ENCODE peak calls at places on chromosomes 4 and X, in six cellular contexts. F is psoas muscle, Y is IMR-90, B is dorsolateral prefrontal cortex, J is epithelial cell of esophagus, G is prostate gland. W is an unnamed sample.

GRCh38 chrX:23737413-23737812 is 5.7 kb downstream of the ACOT9 start:
- DNase-seq in J (peak; percentile 38), Y (peak; percentile 26), G (no peak), F (no peak), B (no peak), W (no peak)

GRCh38 chr4:18579222-18579621 is 557.7 kb upstream of the LCORL start:
- DNase-seq in F (no peak), B (no peak), G (no peak), J (no peak), Y (no peak), W (no peak)

GRCh38 chrX:68938244-68939004 is 109.6 kb downstream of the EFNB1 start:
- DNase-seq in F (no peak), G (no peak), B (no peak), J (no peak), Y (peak; percentile 47), W (no peak)

GRCh38 chr4:143358923-143359694 is 22.4 kb downstream of the GAB1 start:
- DNase-seq in G (peak; percentile 91), F (no peak), B (no peak), J (peak; percentile 93), Y (peak; percentile 93), W (peak; percentile 56)

GRCh38 chrX:69165116-69165651 is at the start of gene PJA1:
- DNase-seq in J (peak; percentile 70), G (peak; percentile 51), F (peak; percentile 74), B (peak; percentile 75), Y (peak; percentile 57), W (peak; percentile 59)

GRCh38 chr4:13526658-13527057 is 17.6 kb downstream of the NKX3-2 start:
- DNase-seq in G (no peak), F (no peak), B (no peak), Y (no peak), J (no peak), W (no peak)

GRCh38 chr4:121873604-121874003 is 3.3 kb upstream of the BBS7 start:
- DNase-seq in J (no peak), B (no peak), Y (no peak), F (no peak), G (no peak), W (no peak)

GRCh38 chrX:68199062-68199848 is 234.0 kb downstream of the OPHN1 start:
- DNase-seq in J (peak; percentile 30), F (no peak), G (no peak), Y (no peak), B (no peak), W (no peak)

GRCh38 chr4:138241281-138242075 is 671 bp downstream of the SLC7A11 start:
- DNase-seq in B (no peak), Y (peak; percentile 38), F (no peak), J (peak; percentile 15), G (no peak), W (peak; percentile 38)

GRCh38 chrX:56564921-56565861 is 1.8 kb downstream of the UBQLN2 start:
- DNase-seq in J (no peak), Y (peak; percentile 5), G (no peak), F (no peak), B (no peak), W (peak; percentile 6)

GRCh38 chrX:119067023-119067739 is 5.6 kb upstream of the CT47C1 start:
- DNase-seq in B (peak; percentile 62), G (peak; percentile 16), F (peak; percentile 49), J (peak; percentile 47), Y (peak; percentile 49), W (peak; percentile 71)

GRCh38 chrX:77426811-77427210 is 20.4 kb upstream of the FGF16 start:
- DNase-seq in J (peak; percentile 28), B (no peak), Y (peak; percentile 5), G (no peak), F (no peak), W (no peak)

GRCh38 chr4:48914311-48914710 is 7.7 kb upstream of the OCIAD2 start:
- DNase-seq in G (no peak), B (no peak), Y (no peak), F (no peak), J (peak; percentile 46), W (no peak)

GRCh38 chr4:105140684-105141490 is 5.8 kb upstream of the TET2 start:
- DNase-seq in J (peak; percentile 53), Y (no peak), G (no peak), F (no peak), B (no peak), W (no peak)

GRCh38 chrX:20372533-20372932 is 105.8 kb upstream of the RPS6KA3 start:
- DNase-seq in J (peak; percentile 69), B (no peak), G (no peak), F (no peak), Y (no peak), W (peak; percentile 56)

GRCh38 chrX:2507904-2508630 is 7.3 kb upstream of the DHRSX start:
- DNase-seq in J (no peak), F (no peak), Y (no peak), G (no peak), B (no peak), W (no peak)

GRCh38 chrX:107207089-107207488 is 678 bp downstream of the DNAAF6 start:
- DNase-seq in F (no peak), Y (no peak), B (no peak), J (no peak), G (no peak), W (no peak)

GRCh38 chrX:107207943-107208342 is 1.5 kb downstream of the DNAAF6 start:
- DNase-seq in J (no peak), Y (no peak), G (no peak), B (no peak), F (no peak), W (no peak)

GRCh38 chrX:107204063-107204605 is 2.1 kb downstream of the NUP62CL start:
- DNase-seq in J (no peak), F (no peak), Y (no peak), G (no peak), B (no peak), W (no peak)

GRCh38 chrX:107205770-107206696 is at the start of the genes DNAAF6 and NUP62CL:
- DNase-seq in G (peak; percentile 42), F (peak; percentile 32), B (no peak), J (peak; percentile 56), Y (no peak), W (peak; percentile 88)

DNA sequence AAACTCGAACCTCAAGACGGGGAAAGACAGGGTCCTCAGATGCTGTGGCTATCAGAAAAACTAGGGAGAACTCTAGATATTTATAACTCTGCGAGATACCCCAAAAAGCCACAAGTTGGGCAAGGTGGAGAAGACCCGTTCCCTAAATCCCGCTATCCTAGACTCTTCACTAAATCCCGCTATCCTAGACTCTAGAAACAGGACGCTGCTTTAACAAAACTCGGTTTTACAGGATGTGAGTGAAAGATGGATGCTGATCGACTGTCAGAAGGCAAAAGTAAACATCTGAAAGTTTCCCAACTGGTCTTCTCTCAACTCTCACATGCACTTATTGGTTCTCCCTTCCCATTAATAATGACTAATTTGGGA is 270 bp downstream of the DNAAF6 start:
- DNase-seq in F (no peak), J (no peak), B (no peak), G (no peak), Y (no peak), W (no peak)
- H3K4me3 ChIP-seq in F (peak overlapping the region; percentile 59), J (peak overlapping the region; percentile 62), B (no peak overlapping the region), G (no peak overlapping the region), Y (no peak overlapping the region), W (peak overlapping the region; percentile 74)

GRCh38 chr4:111959202-111959601 is 186.1 kb upstream of the FAM241A start:
- DNase-seq in Y (peak; percentile 10), G (no peak), J (peak; percentile 74), F (no peak), B (no peak), W (peak; percentile 19)
- H3K4me3 ChIP-seq in Y (no peak overlapping the region), G (no peak overlapping the region), J (no peak overlapping the region), F (no peak overlapping the region), B (no peak overlapping the region), W (no peak overlapping the region)

GRCh38 chrX:48736303-48736702 is 25.2 kb upstream of the GLOD5 start:
- DNase-seq in B (no peak), Y (no peak), J (no peak), F (no peak), G (no peak), W (no peak)
- H3K4me3 ChIP-seq in B (peak overlapping the region; percentile 61), Y (no peak overlapping the region), J (peak overlapping the region; percentile 46), F (peak overlapping the region; percentile 69), G (no peak overlapping the region), W (no peak overlapping the region)

DNA sequence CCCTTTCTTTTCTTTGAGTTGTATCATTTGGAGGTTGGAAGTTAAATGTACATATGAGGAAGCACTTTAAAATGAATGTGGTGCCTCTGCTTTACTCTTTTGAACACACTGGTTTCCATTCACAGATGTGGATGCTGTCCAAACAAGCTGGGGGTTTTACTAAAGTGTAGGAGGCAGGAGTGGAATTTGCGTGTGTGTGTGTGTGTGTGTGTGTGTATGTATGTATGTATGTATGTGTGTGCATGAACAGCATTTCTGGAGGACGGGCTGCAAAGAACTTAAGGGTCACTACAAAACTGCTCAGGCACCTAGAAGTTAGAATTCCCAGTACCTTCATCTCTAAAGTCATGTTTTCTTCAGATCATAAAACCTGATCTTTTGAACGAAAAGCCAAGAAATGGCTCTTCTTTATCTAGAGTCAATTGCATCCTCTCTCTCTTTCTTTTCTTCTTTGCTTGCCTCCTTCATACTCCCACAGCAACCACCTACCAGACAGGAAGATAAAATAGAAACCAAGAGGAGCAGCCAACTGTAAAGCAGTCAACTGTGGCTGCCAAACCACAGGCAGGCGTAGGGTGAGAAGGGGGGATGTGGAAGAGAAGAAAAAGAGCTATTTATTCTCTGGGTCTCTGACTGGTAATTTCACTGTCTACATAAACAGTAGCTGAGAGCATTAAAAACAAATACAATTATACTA is 177.0 kb upstream of the RASGEF1B start:
- DNase-seq in J (no peak), F (no peak), B (no peak), Y (no peak), G (no peak), W (no peak)
- H3K4me3 ChIP-seq in J (no peak overlapping the region), F (no peak overlapping the region), B (no peak overlapping the region), Y (no peak overlapping the region), G (no peak overlapping the region), W (no peak overlapping the region)

GRCh38 chr4:139453041-139453370 is 915 bp upstream of the RAB33B start:
- DNase-seq in F (no peak), J (peak; percentile 83), G (peak; percentile 47), B (no peak), Y (no peak), W (peak; percentile 52)

GRCh38 chr4:139450586-139450985 is 3.3 kb upstream of the RAB33B start:
- DNase-seq in G (no peak), Y (no peak), F (no peak), J (peak; percentile 54), B (no peak), W (no peak)

GRCh38 chr4:139454111-139454600 is at the start of gene RAB33B:
- DNase-seq in G (no peak), Y (peak; percentile 86), J (no peak), F (no peak), B (no peak), W (no peak)

GRCh38 chr4:139453371-139454110 is 380 bp upstream of the RAB33B start:
- DNase-seq in G (peak; percentile 97), F (peak; percentile 98), Y (peak; percentile 97), B (peak; percentile 91), J (peak; percentile 99), W (peak; percentile 86)

DNA sequence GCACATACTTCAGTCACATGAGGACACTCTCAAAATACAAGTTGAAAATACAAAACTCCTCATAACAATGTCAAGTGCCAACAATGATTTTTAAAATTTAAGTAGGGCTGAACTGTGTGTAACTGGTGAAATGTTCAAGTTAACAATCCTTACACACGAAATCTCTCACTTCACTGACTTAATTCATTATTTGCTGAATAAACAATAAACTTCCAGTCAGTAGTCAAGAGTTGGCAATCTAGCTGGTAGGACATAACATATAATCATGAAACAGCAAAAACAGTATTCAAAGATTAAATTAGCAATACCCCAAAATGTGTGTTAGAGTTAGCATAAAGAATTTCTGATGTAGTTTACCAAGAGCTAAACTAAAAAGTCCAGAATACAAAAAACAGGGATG is 1.9 kb upstream of the RAB33B start:
- DNase-seq in B (no peak), J (no peak), F (no peak), Y (no peak), G (no peak), W (no peak)
- H3K4me3 ChIP-seq in B (no peak overlapping the region), J (peak overlapping the region; percentile 83), F (no peak overlapping the region), Y (no peak overlapping the region), G (no peak overlapping the region), W (peak overlapping the region; percentile 90)

GRCh38 chr4:84964995-84965557 is 1.4 kb downstream of the WDFY3 start:
- DNase-seq in J (no peak), F (no peak), B (no peak), G (no peak), Y (no peak), W (no peak)
- H3K4me3 ChIP-seq in J (peak overlapping the region; percentile 74), F (peak overlapping the region; percentile 89), B (peak overlapping the region; percentile 82), G (peak overlapping the region; percentile 80), Y (peak overlapping the region; percentile 73), W (peak overlapping the region; percentile 72)

W was measured in PC-9.